ENCODE peak calls at places on chromosomes 4 and X, in five cellular contexts. W, V, L, Y and U are unnamed samples.
A peak's percentile ranks its signal among the peaks of the same experiment; 100 is the strongest.

GRCh38 chrX:110396777-110397176 is 38.1 kb downstream of the RTL9 start:
- DNase-seq in W (no peak), V (no peak), L (no peak), Y (no peak), U (no peak)

GRCh38 chr4:10182446-10183424 is 66.1 kb upstream of the WDR1 start:
- DNase-seq in W (no peak), V (no peak), L (no peak), Y (no peak), U (no peak)

GRCh38 chrX:121832446-121832845 is 785.0 kb downstream of the GLUD2 start:
- DNase-seq in W (no peak), V (no peak), L (no peak), Y (no peak), U (no peak)

GRCh38 chrX:65987856-65988255 is 52.0 kb downstream of the VSIG4 start:
- DNase-seq in W (no peak), V (no peak), L (no peak), Y (no peak), U (no peak)

GRCh38 chrX:105190252-105190853 is 30.1 kb downstream of the TEX13A start:
- DNase-seq in W (no peak), V (peak; percentile 8), L (no peak), Y (peak; percentile 36), U (no peak)

GRCh38 chr4:105978684-105979296 is 83.5 kb downstream of the NPNT start:
- DNase-seq in W (peak; percentile 90), V (peak; percentile 73), L (no peak), Y (no peak), U (peak; percentile 23)

GRCh38 chr4:6010789-6011188 is 7.4 kb downstream of the C4orf50 start:
- DNase-seq in W (no peak), V (no peak), L (no peak), Y (no peak), U (no peak)

GRCh38 chr4:1215347-1216075 is 33.4 kb downstream of the CTBP1 start:
- DNase-seq in W (no peak), V (no peak), L (no peak), Y (no peak), U (no peak)

GRCh38 chr4:99047710-99048109 is 40.9 kb downstream of the ADH5 start:
- DNase-seq in W (no peak), V (no peak), L (no peak), Y (no peak), U (no peak)

GRCh38 chr4:176302283-176303275 is 17.2 kb upstream of the SPCS3 start:
- DNase-seq in W (no peak), V (peak; percentile 68), L (no peak), Y (no peak), U (no peak)

GRCh38 chr4:39514888-39515401 is 12.3 kb downstream of the UGDH start:
- DNase-seq in W (peak; percentile 42), V (no peak), L (no peak), Y (no peak), U (no peak)

GRCh38 chr4:111074523-111075114 is 451.7 kb upstream of the PITX2 start:
- DNase-seq in W (no peak), V (no peak), L (no peak), Y (peak; percentile 2), U (no peak)

GRCh38 chrX:110992611-110993010 is 103.4 kb upstream of the PAK3 start:
- DNase-seq in W (peak; percentile 4), V (peak; percentile 28), L (no peak), Y (peak; percentile 67), U (peak; percentile 7)

GRCh38 chr4:242121-242848 is 63.0 kb downstream of the ZNF732 start:
- DNase-seq in W (peak; percentile 36), V (peak; percentile 48), L (peak; percentile 28), Y (peak; percentile 95), U (peak; percentile 67)

GRCh38 chr4:152398060-152398459 is 137.8 kb downstream of the FBXW7 start:
- DNase-seq in W (no peak), V (peak; percentile 13), L (no peak), Y (peak; percentile 37), U (no peak)

GRCh38 chr4:40196724-40197281 is at the start of gene RHOH:
- DNase-seq in W (no peak), V (no peak), L (peak; percentile 53), Y (peak; percentile 52), U (no peak)

GRCh38 chr4:128862608-128863313 is 53.3 kb downstream of the JADE1 start:
- DNase-seq in W (no peak), V (no peak), L (peak; percentile 22), Y (no peak), U (no peak)

GRCh38 chrX:16743604-16744325 is 24.4 kb downstream of the SYAP1 start:
- DNase-seq in W (peak; percentile 67), V (peak; percentile 53), L (no peak), Y (no peak), U (no peak)

GRCh38 chrX:147850875-147851274 is 60.8 kb upstream of the FMR1 start:
- DNase-seq in W (no peak), V (no peak), L (no peak), Y (no peak), U (no peak)

GRCh38 chr4:117770269-117771087 is 263.8 kb upstream of the NDST3 start:
- DNase-seq in W (no peak), V (no peak), L (no peak), Y (no peak), U (no peak)

GRCh38 chr4:89303177-89303576 is 4.4 kb downstream of the GPRIN3 start:
- DNase-seq in W (no peak), V (no peak), L (no peak), Y (no peak), U (no peak)

GRCh38 chrX:87798039-87798438 is 280.4 kb downstream of the KLHL4 start:
- DNase-seq in W (no peak), V (no peak), L (no peak), Y (no peak), U (no peak)

GRCh38 chr4:83389037-83389755 is 54.5 kb upstream of the HPSE start:
- DNase-seq in W (no peak), V (no peak), L (no peak), Y (no peak), U (peak; percentile 20)

GRCh38 chr4:83753260-83753659 is 217.4 kb downstream of the GPAT3 start:
- DNase-seq in W (no peak), V (no peak), L (no peak), Y (peak; percentile 59), U (no peak)

GRCh38 chrX:140141444-140142029 is 176.2 kb upstream of the CXorf66 start:
- DNase-seq in W (peak; percentile 9), V (peak; percentile 44), L (no peak), Y (peak; percentile 44), U (peak; percentile 40)

GRCh38 chrX:150155396-150156048 is 207.6 kb upstream of the MAMLD1 start:
- DNase-seq in W (peak; percentile 53), V (peak; percentile 66), L (no peak), Y (no peak), U (no peak)

GRCh38 chr4:75042601-75043208 is 109.8 kb downstream of the PARM1 start:
- DNase-seq in W (no peak), V (no peak), L (no peak), Y (no peak), U (no peak)